ENCODE peak calls at places on chromosome 21, in nine cellular contexts. P is NT2/D1, K is adipocyte, Z is AG09319, N is cardiac fibroblast, O is hippocampal formation, S is fibroblast of mammary gland, C is HTR-8/SVneo, F is AG04450. I is an unnamed sample.

GRCh38 chr21:42586406-42586805 is 67.0 kb upstream of the PDE9A start:
- DNase-seq in C (no peak), N (no peak), Z (no peak), K (no peak), F (no peak), S (no peak), O (no peak), P (no peak), I (no peak)

GRCh38 chr21:32597205-32597604 is 11.9 kb upstream of the TCP10L start:
- DNase-seq in P (no peak), F (peak), O (no peak), C (peak), S (peak), Z (no peak), N (peak), K (peak), I (peak)

GRCh38 chr21:34865922-34866271 is 183.2 kb downstream of the RUNX1 start:
- DNase-seq in Z (no peak), P (peak), S (no peak), O (no peak), N (no peak), K (peak), F (no peak), C (no peak), I (no peak)

GRCh38 chr21:42089665-42090310 is 18.7 kb downstream of the UMODL1 start:
- DNase-seq in Z (no peak), N (no peak), C (no peak), P (no peak), O (no peak), F (no peak), S (no peak), K (no peak), I (no peak)

GRCh38 chr21:41612674-41613250 is 104.8 kb upstream of the TMPRSS2 start:
- DNase-seq in K (peak), C (peak), Z (peak), N (peak), O (peak), S (peak), P (peak), F (peak), I (peak)

GRCh38 chr21:34745557-34746255 is 76.9 kb downstream of the CLIC6 start:
- DNase-seq in N (peak), F (peak), K (peak), S (peak), Z (peak), C (peak), O (peak), P (peak), I (no peak)

GRCh38 chr21:46153259-46154154 is 1.9 kb downstream of the FTCD start:
- DNase-seq in K (peak), Z (no peak), F (no peak), O (peak), P (peak), C (no peak), N (peak), S (no peak), I (no peak)

GRCh38 chr21:37939251-37939650 is 23.0 kb upstream of the KCNJ6 start:
- DNase-seq in F (no peak), N (no peak), C (no peak), O (no peak), K (no peak), P (no peak), Z (no peak), S (no peak), I (peak)

GRCh38 chr21:34881894-34882371 is 167.2 kb downstream of the RUNX1 start:
- DNase-seq in F (peak), O (no peak), S (peak), P (no peak), K (peak), Z (no peak), C (peak), N (peak), I (no peak)

GRCh38 chr21:31576428-31576827 is 83.1 kb upstream of the SOD1 start:
- DNase-seq in K (no peak), O (no peak), S (peak), P (no peak), F (no peak), Z (no peak), C (no peak), N (peak), I (no peak)

GRCh38 chr21:39006653-39007417 is 176.4 kb downstream of the PSMG1 start:
- DNase-seq in K (no peak), F (no peak), C (no peak), Z (no peak), P (no peak), S (peak), N (peak), O (peak), I (no peak)

GRCh38 chr21:34603710-34604057 is 11.2 kb downstream of the RCAN1 start:
- DNase-seq in C (no peak), F (no peak), Z (no peak), N (no peak), K (no peak), O (no peak), S (no peak), P (no peak), I (no peak)

GRCh38 chr21:42346866-42347600 is 3.8 kb downstream of the TFF2 start:
- DNase-seq in K (no peak), S (no peak), C (no peak), P (no peak), F (no peak), N (no peak), O (no peak), Z (no peak), I (no peak)

GRCh38 chr21:42663860-42664535 is 10.6 kb downstream of the PDE9A start:
- DNase-seq in P (no peak), N (no peak), S (no peak), Z (no peak), O (no peak), C (no peak), F (no peak), K (no peak), I (no peak)

GRCh38 chr21:29384608-29385359 is 86.1 kb downstream of the BACH1 start:
- DNase-seq in O (no peak), K (no peak), S (no peak), Z (no peak), P (no peak), F (no peak), C (no peak), N (no peak), I (no peak)

GRCh38 chr21:43361127-43361492 is 65.8 kb downstream of the SIK1 start:
- DNase-seq in K (peak), P (no peak), F (no peak), S (peak), Z (no peak), C (no peak), O (no peak), N (no peak), I (no peak)

GRCh38 chr21:28627691-28628090 is 365.0 kb downstream of the LTN1 start:
- DNase-seq in K (no peak), F (no peak), N (peak), P (no peak), C (no peak), S (peak), Z (no peak), O (no peak), I (no peak)

GRCh38 chr21:43611598-43612369 is 47.5 kb downstream of the HSF2BP start:
- DNase-seq in O (peak), Z (peak), C (peak), F (peak), K (peak), P (peak), N (peak), S (peak), I (no peak)

I was measured in epithelial cell of prostate.